ENCODE peak calls at places on chromosomes 6 and 20, in seven cellular contexts. E is neuronal stem cell, X is IMR-90, J is mesenchymal stem cell, R is H1, U is trophoblast cell, F is mesendoderm. I is an unnamed sample.

GRCh38 chr6:45739058-45739457 is 276.6 kb downstream of the CLIC5 start:
- DNase-seq in E (no peak), X (no peak), J (no peak), R (no peak), U (no peak), F (no peak), I (no peak)

GRCh38 chr6:90295854-90296345 is 743 bp downstream of the BACH2 start:
- DNase-seq in E (peak), X (peak), J (peak), R (no peak), U (peak), F (peak), I (peak)

GRCh38 chr6:40409143-40409542 is 178.0 kb downstream of the LRFN2 start:
- DNase-seq in E (no peak), X (no peak), J (no peak), R (no peak), U (no peak), F (peak), I (no peak)

GRCh38 chr20:51029963-51030930 is 7.3 kb upstream of the KCNG1 start:
- DNase-seq in E (no peak), X (no peak), J (peak), R (no peak), U (no peak), F (no peak), I (no peak)

GRCh38 chr20:8903655-8904605 is 165.0 kb upstream of the PLCB4 start:
- DNase-seq in E (no peak), X (no peak), J (no peak), R (no peak), U (no peak), F (no peak), I (no peak)

GRCh38 chr6:119145111-119145510 is 66.6 kb upstream of the FAM184A start:
- DNase-seq in E (no peak), X (no peak), J (no peak), R (no peak), U (no peak), F (peak), I (no peak)

GRCh38 chr20:37773260-37773825 is 79.5 kb downstream of the CTNNBL1 start:
- DNase-seq in E (no peak), X (no peak), J (no peak), R (no peak), U (no peak), F (no peak), I (no peak)

GRCh38 chr6:25454141-25454540 is 175.0 kb downstream of the CARMIL1 start:
- DNase-seq in E (no peak), X (peak), J (no peak), R (no peak), U (no peak), F (no peak), I (no peak)

GRCh38 chr20:8562356-8562755 is 430.3 kb downstream of the PLCB1 start:
- DNase-seq in E (no peak), X (no peak), J (no peak), R (no peak), U (no peak), F (no peak), I (no peak)

GRCh38 chr6:127634178-127634577 is 57.2 kb downstream of the C6orf58 start:
- DNase-seq in E (no peak), X (no peak), J (no peak), R (no peak), U (no peak), F (no peak), I (no peak)

GRCh38 chr6:8481727-8482126 is 46.4 kb upstream of the SLC35B3 start:
- DNase-seq in E (peak), X (no peak), J (peak), R (no peak), U (no peak), F (peak), I (no peak)

GRCh38 chr6:26322645-26323482 is 42.1 kb upstream of the BTN3A2 start:
- DNase-seq in E (no peak), X (peak), J (peak), R (no peak), U (peak), F (peak), I (peak)

GRCh38 chr6:162026843-162027242 is 700.7 kb downstream of the PRKN start:
- DNase-seq in E (no peak), X (no peak), J (no peak), R (no peak), U (no peak), F (no peak), I (no peak)

GRCh38 chr6:43247115-43247999 is 4.1 kb downstream of the TTBK1 start:
- DNase-seq in E (peak), X (peak), J (peak), R (peak), U (no peak), F (peak), I (peak)

GRCh38 chr6:139981066-139981624 is 606.7 kb upstream of the CITED2 start:
- DNase-seq in E (no peak), X (no peak), J (peak), R (no peak), U (no peak), F (no peak), I (no peak)

GRCh38 chr20:45933231-45934045 is 1.0 kb upstream of the PCIF1 start:
- DNase-seq in E (peak), X (peak), J (peak), R (peak), U (peak), F (peak), I (peak)

GRCh38 chr20:45822863-45823262 is 4.2 kb downstream of the TNNC2 start:
- DNase-seq in E (no peak), X (peak), J (peak), R (no peak), U (peak), F (no peak), I (no peak)

GRCh38 chr6:5695260-5696245 is 311.2 kb downstream of the NRN1 start:
- DNase-seq in E (no peak), X (peak), J (peak), R (no peak), U (peak), F (peak), I (no peak)

GRCh38 chr20:52234302-52235045 is 42.9 kb upstream of the ZFP64 start:
- DNase-seq in E (no peak), X (no peak), J (no peak), R (no peak), U (no peak), F (no peak), I (no peak)

GRCh38 chr6:33433560-33434191 is 13.8 kb downstream of the SYNGAP1 start:
- DNase-seq in E (no peak), X (peak), J (peak), R (no peak), U (no peak), F (peak), I (peak)

GRCh38 chr6:13395272-13396237 is 67.2 kb upstream of the TBC1D7 start:
- DNase-seq in E (no peak), X (peak), J (peak), R (no peak), U (no peak), F (peak), I (no peak)

GRCh38 chr20:62054451-62054953 is 11.2 kb downstream of the TAF4 start:
- DNase-seq in E (no peak), X (no peak), J (no peak), R (no peak), U (no peak), F (no peak), I (no peak)

GRCh38 chr6:80522556-80522955 is 416.1 kb downstream of the BCKDHB start:
- DNase-seq in E (no peak), X (no peak), J (no peak), R (no peak), U (no peak), F (no peak), I (no peak)

GRCh38 chr6:31070711-31071197 is 41.6 kb downstream of the C6orf15 start:
- DNase-seq in E (peak), X (peak), J (peak), R (peak), U (peak), F (peak), I (peak)

GRCh38 chr6:4644962-4645361 is 131.2 kb upstream of the CDYL start:
- DNase-seq in E (no peak), X (peak), J (no peak), R (no peak), U (peak), F (no peak), I (no peak)

GRCh38 chr20:752263-752662 is 16.0 kb downstream of the SLC52A3 start:
- DNase-seq in E (no peak), X (no peak), J (no peak), R (no peak), U (no peak), F (no peak), I (no peak)

GRCh38 chr20:33945391-33946079 is 48.2 kb upstream of the RALY start:
- DNase-seq in E (no peak), X (peak), J (peak), R (no peak), U (no peak), F (no peak), I (no peak)

GRCh38 chr6:34305982-34306702 is 57.3 kb upstream of the SMIM29 start:
- DNase-seq in E (no peak), X (peak), J (peak), R (no peak), U (no peak), F (no peak), I (no peak)

GRCh38 chr6:53014744-53015143 is 19.7 kb upstream of the GSTA4 start:
- DNase-seq in E (no peak), X (peak), J (no peak), R (no peak), U (peak), F (peak), I (no peak)

GRCh38 chr20:31476648-31477220 is 1.6 kb downstream of the REM1 start:
- DNase-seq in E (no peak), X (no peak), J (no peak), R (no peak), U (no peak), F (no peak), I (no peak)

GRCh38 chr6:131694832-131695426 is 6.3 kb downstream of the OR2A4 start:
- DNase-seq in E (peak), X (peak), J (peak), R (peak), U (peak), F (peak), I (peak)

GRCh38 chr6:155444120-155444917 is 11.3 kb downstream of the NOX3 start:
- DNase-seq in E (no peak), X (peak), J (peak), R (no peak), U (no peak), F (peak), I (no peak)

GRCh38 chr6:76992553-76992952 is 470.7 kb downstream of the HTR1B start:
- DNase-seq in E (no peak), X (no peak), J (no peak), R (no peak), U (no peak), F (no peak), I (no peak)

GRCh38 chr6:167103041-167103816 is 19.7 kb upstream of the CCR6 start:
- DNase-seq in E (no peak), X (no peak), J (no peak), R (no peak), U (no peak), F (no peak), I (no peak)

DNA sequence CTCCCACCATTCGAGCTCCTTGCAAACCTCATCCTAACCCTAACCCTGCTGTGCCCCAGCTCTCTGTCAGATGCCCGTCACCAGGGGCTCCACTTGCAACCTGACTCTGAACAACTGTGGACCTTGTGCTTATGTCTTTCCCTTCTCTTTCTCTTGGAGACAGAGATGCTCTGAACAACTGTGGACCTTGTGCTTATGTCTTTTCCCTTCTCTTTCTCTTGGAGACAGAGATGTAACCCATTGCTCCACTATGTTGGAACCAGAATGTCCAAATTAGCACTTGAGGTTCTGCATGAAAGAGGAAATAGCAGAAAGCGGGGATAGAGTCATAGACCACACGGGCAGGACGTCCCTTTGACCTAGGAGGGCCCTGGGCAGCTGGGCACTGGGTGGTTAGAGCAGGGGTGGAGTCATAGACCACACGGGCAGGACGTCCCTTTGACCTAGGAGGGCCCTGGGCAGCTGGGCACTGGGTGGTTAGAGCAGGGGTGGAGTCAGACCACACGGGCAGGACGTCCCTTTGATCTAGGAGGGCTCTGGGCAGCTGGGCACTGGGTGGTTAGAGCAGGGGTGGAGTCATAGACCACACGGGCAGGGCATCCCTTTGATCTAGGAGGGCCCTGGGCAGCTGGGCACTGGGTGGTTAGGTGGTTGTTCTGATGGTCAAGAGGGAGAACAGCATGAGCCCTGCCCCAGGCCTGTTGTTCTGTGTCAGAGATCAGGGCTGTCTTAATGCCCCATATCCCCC is 22.2 kb downstream of the PCMTD2 start:
- DNase-seq in E (no peak), X (no peak), J (no peak), R (no peak), U (no peak), F (no peak), I (no peak)
- H3K23ac ChIP-seq in E (peak), X (no peak), J (no peak), R (no peak), U (no peak), F (no peak), I (no peak)

DNA sequence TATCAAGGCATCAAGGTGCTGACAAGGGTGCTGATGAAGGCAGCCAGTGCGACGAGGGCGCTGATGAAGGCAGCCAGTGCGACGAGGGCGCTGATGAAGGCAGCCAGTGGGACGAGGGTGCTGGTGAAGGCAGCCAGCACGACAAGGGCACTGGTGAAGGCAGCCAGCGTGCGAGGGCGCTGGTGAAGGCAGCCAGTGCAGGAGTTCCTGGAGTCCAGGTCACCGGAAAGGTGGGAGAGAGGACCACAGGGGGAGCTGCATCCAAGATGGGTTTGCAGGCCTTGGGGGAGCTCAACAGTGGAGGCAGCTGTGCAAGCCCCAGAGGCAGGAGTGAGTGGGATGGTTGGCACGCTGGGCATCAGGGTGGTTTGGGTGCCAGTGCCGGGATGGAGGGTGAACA is 176.3 kb downstream of the TBXT start:
- DNase-seq in E (no peak), X (no peak), J (no peak), R (no peak), U (no peak), F (no peak), I (no peak)
- H3K23ac ChIP-seq in E (peak), X (no peak), J (no peak), R (no peak), U (no peak), F (no peak), I (no peak)

GRCh38 chr6:111283707-111284106 is 196.4 kb downstream of the SLC16A10 start:
- DNase-seq in E (no peak), X (no peak), J (no peak), R (no peak), U (no peak), F (peak), I (no peak)
- H3K23ac ChIP-seq in E (no peak), X (no peak), J (no peak), R (no peak), U (no peak), F (no peak), I (no peak)

GRCh38 chr6:21947751-21948386 is 349.0 kb downstream of the PRL start:
- DNase-seq in E (no peak), X (peak), J (peak), R (no peak), U (no peak), F (peak), I (no peak)

GRCh38 chr6:21937466-21937865 is 343.9 kb downstream of the SOX4 start:
- DNase-seq in E (no peak), X (no peak), J (no peak), R (no peak), U (no peak), F (peak), I (peak)

GRCh38 chr6:21946298-21946783 is 350.5 kb downstream of the PRL start:
- DNase-seq in E (no peak), X (peak), J (peak), R (no peak), U (no peak), F (no peak), I (no peak)

GRCh38 chr6:21941926-21942325 is 348.4 kb downstream of the SOX4 start:
- DNase-seq in E (no peak), X (no peak), J (no peak), R (no peak), U (peak), F (no peak), I (no peak)

GRCh38 chr6:21942910-21943309 is 349.4 kb downstream of the SOX4 start:
- DNase-seq in E (no peak), X (no peak), J (peak), R (no peak), U (no peak), F (no peak), I (no peak)
- H3K23ac ChIP-seq in E (no peak), X (no peak), J (no peak), R (no peak), U (no peak), F (no peak), I (no peak)

GRCh38 chr6:51986864-51987263 is 100.5 kb downstream of the PKHD1 start:
- DNase-seq in E (no peak), X (no peak), J (no peak), R (no peak), U (no peak), F (no peak), I (no peak)

GRCh38 chr6:51992834-51993233 is 94.6 kb downstream of the PKHD1 start:
- DNase-seq in E (no peak), X (no peak), J (no peak), R (no peak), U (no peak), F (no peak), I (no peak)

GRCh38 chr6:51995214-51995735 is 92.1 kb downstream of the PKHD1 start:
- DNase-seq in E (no peak), X (no peak), J (no peak), R (no peak), U (no peak), F (peak), I (no peak)

GRCh38 chr6:51989789-51990188 is 97.6 kb downstream of the PKHD1 start:
- DNase-seq in E (no peak), X (no peak), J (no peak), R (no peak), U (no peak), F (no peak), I (no peak)
- H3K23ac ChIP-seq in E (no peak), X (no peak), J (no peak), R (no peak), U (no peak), F (no peak), I (no peak)

DNA sequence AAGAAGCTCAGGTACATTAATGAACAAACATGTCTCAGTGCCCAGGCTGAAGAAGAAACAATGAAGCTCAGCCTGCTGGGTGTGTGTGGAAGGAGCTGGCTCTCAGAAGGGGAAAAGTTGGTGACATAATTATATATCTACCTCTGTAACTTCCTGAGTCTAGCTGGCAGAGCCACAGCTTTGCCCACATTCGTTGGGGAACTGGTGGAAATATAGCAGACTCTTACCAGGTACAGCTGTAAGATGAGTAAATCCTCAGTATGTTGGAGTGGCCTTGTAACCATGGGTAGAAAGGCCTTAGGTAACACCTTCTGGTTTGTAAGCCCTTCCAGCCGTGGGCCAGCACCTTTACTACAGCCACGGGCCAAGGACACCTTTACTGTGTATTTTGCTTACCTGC is 29.9 kb upstream of the PNRC1 start:
- DNase-seq in E (no peak), X (no peak), J (no peak), R (no peak), U (no peak), F (no peak), I (no peak)
- H3K23ac ChIP-seq in E (no peak), X (no peak), J (no peak), R (no peak), U (no peak), F (no peak), I (no peak)

GRCh38 chr6:14863896-14864850 is 381.7 kb upstream of the JARID2 start:
- DNase-seq in E (no peak), X (no peak), J (no peak), R (no peak), U (no peak), F (peak), I (no peak)
- H3K23ac ChIP-seq in E (no peak), X (no peak), J (no peak), R (no peak), U (no peak), F (no peak), I (no peak)